ENCODE peak calls at places on chromosomes 5 and 9, in nine cellular contexts. One of them, this sample, is unnamed.
A peak's percentile ranks its signal among the peaks of the same experiment; 100 is the strongest.

GRCh38 chr5:66989286-66989685 is 207.3 kb downstream of the CD180 start:
- DNase-seq in ascending aorta: no peak
- DNase-seq in cardiac muscle cell: peak; percentile 27
- DNase-seq in right lobe of liver: no peak
- DNase-seq in CD8-positive, alpha-beta memory T cell: no peak
- DNase-seq in vagina: no peak
- DNase-seq in fibroblast of lung: peak; percentile 91
- DNase-seq in T-helper 17 cell: no peak
- DNase-seq in WERI-Rb-1: no peak
- DNase-seq in this sample: no peak

GRCh38 chr5:1722877-1723276 is 76.8 kb downstream of the MRPL36 start:
- DNase-seq in ascending aorta: no peak
- DNase-seq in cardiac muscle cell: no peak
- DNase-seq in right lobe of liver: no peak
- DNase-seq in CD8-positive, alpha-beta memory T cell: no peak
- DNase-seq in vagina: peak; percentile 70
- DNase-seq in fibroblast of lung: no peak
- DNase-seq in T-helper 17 cell: no peak
- DNase-seq in WERI-Rb-1: no peak
- DNase-seq in this sample: peak; percentile 7

GRCh38 chr5:13814293-13814692 is 130.2 kb downstream of the DNAH5 start:
- DNase-seq in ascending aorta: no peak
- DNase-seq in cardiac muscle cell: no peak
- DNase-seq in right lobe of liver: no peak
- DNase-seq in CD8-positive, alpha-beta memory T cell: no peak
- DNase-seq in vagina: no peak
- DNase-seq in fibroblast of lung: peak; percentile 6
- DNase-seq in T-helper 17 cell: no peak
- DNase-seq in WERI-Rb-1: no peak
- DNase-seq in this sample: no peak

GRCh38 chr5:155753943-155754581 is 572.9 kb upstream of the SGCD start:
- DNase-seq in ascending aorta: no peak
- DNase-seq in cardiac muscle cell: no peak
- DNase-seq in right lobe of liver: no peak
- DNase-seq in CD8-positive, alpha-beta memory T cell: no peak
- DNase-seq in vagina: no peak
- DNase-seq in fibroblast of lung: no peak
- DNase-seq in T-helper 17 cell: no peak
- DNase-seq in WERI-Rb-1: no peak
- DNase-seq in this sample: no peak

GRCh38 chr9:83451308-83451707 is 86.9 kb downstream of the FRMD3 start:
- DNase-seq in ascending aorta: no peak
- DNase-seq in cardiac muscle cell: no peak
- DNase-seq in right lobe of liver: no peak
- DNase-seq in CD8-positive, alpha-beta memory T cell: no peak
- DNase-seq in vagina: no peak
- DNase-seq in fibroblast of lung: no peak
- DNase-seq in T-helper 17 cell: no peak
- DNase-seq in WERI-Rb-1: no peak
- DNase-seq in this sample: no peak

GRCh38 chr5:1648806-1649205 is 125.0 kb upstream of the LPCAT1 start:
- DNase-seq in ascending aorta: no peak
- DNase-seq in cardiac muscle cell: peak; percentile 10
- DNase-seq in right lobe of liver: no peak
- DNase-seq in CD8-positive, alpha-beta memory T cell: no peak
- DNase-seq in vagina: no peak
- DNase-seq in fibroblast of lung: peak; percentile 13
- DNase-seq in T-helper 17 cell: no peak
- DNase-seq in WERI-Rb-1: no peak
- DNase-seq in this sample: no peak

GRCh38 chr9:16337322-16338029 is 533.0 kb downstream of the BNC2 start:
- DNase-seq in ascending aorta: no peak
- DNase-seq in cardiac muscle cell: peak; percentile 49
- DNase-seq in right lobe of liver: peak; percentile 33
- DNase-seq in CD8-positive, alpha-beta memory T cell: no peak
- DNase-seq in vagina: no peak
- DNase-seq in fibroblast of lung: peak; percentile 96
- DNase-seq in T-helper 17 cell: no peak
- DNase-seq in WERI-Rb-1: no peak
- DNase-seq in this sample: no peak

GRCh38 chr5:78273436-78273835 is 21.1 kb downstream of the AP3B1 start:
- DNase-seq in ascending aorta: no peak
- DNase-seq in cardiac muscle cell: peak; percentile 37
- DNase-seq in right lobe of liver: no peak
- DNase-seq in CD8-positive, alpha-beta memory T cell: no peak
- DNase-seq in vagina: no peak
- DNase-seq in fibroblast of lung: no peak
- DNase-seq in T-helper 17 cell: no peak
- DNase-seq in WERI-Rb-1: no peak
- DNase-seq in this sample: no peak

GRCh38 chr5:160514866-160515265 is 93.2 kb downstream of the PTTG1 start:
- DNase-seq in ascending aorta: no peak
- DNase-seq in cardiac muscle cell: no peak
- DNase-seq in right lobe of liver: no peak
- DNase-seq in CD8-positive, alpha-beta memory T cell: no peak
- DNase-seq in vagina: no peak
- DNase-seq in fibroblast of lung: no peak
- DNase-seq in T-helper 17 cell: no peak
- DNase-seq in WERI-Rb-1: no peak
- DNase-seq in this sample: no peak

GRCh38 chr5:1551913-1552312 is 28.2 kb upstream of the LPCAT1 start:
- DNase-seq in ascending aorta: no peak
- DNase-seq in cardiac muscle cell: no peak
- DNase-seq in right lobe of liver: peak; percentile 2
- DNase-seq in CD8-positive, alpha-beta memory T cell: no peak
- DNase-seq in vagina: no peak
- DNase-seq in fibroblast of lung: peak; percentile 3
- DNase-seq in T-helper 17 cell: no peak
- DNase-seq in WERI-Rb-1: peak; percentile 7
- DNase-seq in this sample: no peak

GRCh38 chr5:137461636-137462596 is 37.2 kb downstream of the SPOCK1 start:
- DNase-seq in ascending aorta: no peak
- DNase-seq in cardiac muscle cell: no peak
- DNase-seq in right lobe of liver: no peak
- DNase-seq in CD8-positive, alpha-beta memory T cell: no peak
- DNase-seq in vagina: no peak
- DNase-seq in fibroblast of lung: no peak
- DNase-seq in T-helper 17 cell: no peak
- DNase-seq in WERI-Rb-1: no peak
- DNase-seq in this sample: no peak

GRCh38 chr9:134289241-134289875 is 36.9 kb upstream of the RXRA start:
- DNase-seq in ascending aorta: no peak
- DNase-seq in cardiac muscle cell: no peak
- DNase-seq in right lobe of liver: peak; percentile 2
- DNase-seq in CD8-positive, alpha-beta memory T cell: no peak
- DNase-seq in vagina: no peak
- DNase-seq in fibroblast of lung: no peak
- DNase-seq in T-helper 17 cell: no peak
- DNase-seq in WERI-Rb-1: no peak
- DNase-seq in this sample: no peak

GRCh38 chr9:138077126-138077525 is 199.5 kb downstream of the CACNA1B start:
- DNase-seq in ascending aorta: no peak
- DNase-seq in cardiac muscle cell: no peak
- DNase-seq in right lobe of liver: peak; percentile 7
- DNase-seq in CD8-positive, alpha-beta memory T cell: no peak
- DNase-seq in vagina: no peak
- DNase-seq in fibroblast of lung: no peak
- DNase-seq in T-helper 17 cell: no peak
- DNase-seq in WERI-Rb-1: no peak
- DNase-seq in this sample: no peak
- H3K9me3 ChIP-seq in ascending aorta: no peaks in the 10 kb centered on the region
- H3K9me3 ChIP-seq in cardiac muscle cell: no peaks in the 10 kb centered on the region
- H3K9me3 ChIP-seq in right lobe of liver: no peaks in the 10 kb centered on the region
- H3K9me3 ChIP-seq in CD8-positive, alpha-beta memory T cell: no peaks in the 10 kb centered on the region
- H3K9me3 ChIP-seq in vagina: no peaks in the 10 kb centered on the region
- H3K9me3 ChIP-seq in fibroblast of lung: no peaks in the 10 kb centered on the region
- H3K9me3 ChIP-seq in T-helper 17 cell: no peaks in the 10 kb centered on the region
- H3K9me3 ChIP-seq in WERI-Rb-1: no peaks in the 10 kb centered on the region
- H3K9me3 ChIP-seq in this sample: no peaks in the 10 kb centered on the region

GRCh38 chr9:96784021-96784420 is 6.1 kb upstream of the ZNF510 start:
- DNase-seq in ascending aorta: no peak
- DNase-seq in cardiac muscle cell: no peak
- DNase-seq in right lobe of liver: no peak
- DNase-seq in CD8-positive, alpha-beta memory T cell: no peak
- DNase-seq in vagina: no peak
- DNase-seq in fibroblast of lung: no peak
- DNase-seq in T-helper 17 cell: no peak
- DNase-seq in WERI-Rb-1: no peak
- DNase-seq in this sample: no peak
- H3K9me3 ChIP-seq in ascending aorta: no peaks in the 10 kb centered on the region
- H3K9me3 ChIP-seq in cardiac muscle cell: no peaks in the 10 kb centered on the region
- H3K9me3 ChIP-seq in right lobe of liver: no peaks in the 10 kb centered on the region
- H3K9me3 ChIP-seq in CD8-positive, alpha-beta memory T cell: peaks cover 7% of the 10 kb centered on the region
- H3K9me3 ChIP-seq in vagina: no peaks in the 10 kb centered on the region
- H3K9me3 ChIP-seq in fibroblast of lung: no peaks in the 10 kb centered on the region
- H3K9me3 ChIP-seq in T-helper 17 cell: no peaks in the 10 kb centered on the region
- H3K9me3 ChIP-seq in WERI-Rb-1: peaks cover 3% of the 10 kb centered on the region
- H3K9me3 ChIP-seq in this sample: no peaks in the 10 kb centered on the region

DNA sequence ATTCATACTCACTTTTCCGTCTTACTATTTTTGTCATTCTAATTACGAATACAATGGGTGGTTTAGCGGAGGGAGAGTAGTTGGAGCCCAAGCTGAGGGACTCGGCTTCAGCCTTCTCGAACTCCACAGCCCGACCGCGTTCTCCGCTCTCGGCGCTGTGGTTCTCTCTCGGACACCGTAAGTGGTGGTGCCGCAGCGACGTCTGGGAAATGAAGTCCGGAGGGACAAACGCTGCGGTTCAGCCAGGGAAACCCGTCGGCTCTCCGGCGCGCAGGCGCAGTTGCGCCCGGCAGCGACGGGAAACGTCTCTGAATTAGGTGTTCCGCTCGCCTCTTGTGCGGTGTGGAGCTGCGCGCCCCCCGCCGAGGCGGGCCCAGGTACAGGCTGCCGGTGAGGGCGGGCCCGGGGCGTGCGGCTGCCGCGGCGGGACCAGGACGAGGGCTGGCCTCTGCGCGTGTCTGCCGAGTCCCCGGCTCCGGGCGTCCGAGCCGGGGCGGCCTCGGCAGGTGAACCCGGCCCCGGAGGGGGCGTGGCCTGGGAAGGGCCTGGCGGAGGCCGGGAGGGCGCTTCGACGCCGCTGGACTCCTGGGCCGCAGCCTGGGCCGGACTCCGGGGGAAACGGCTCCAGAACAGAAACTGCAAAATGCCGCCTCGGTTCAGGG is at the start of gene ZNF879:
- DNase-seq in ascending aorta: peak; percentile 97
- DNase-seq in cardiac muscle cell: peak; percentile 98
- DNase-seq in right lobe of liver: peak; percentile 93
- DNase-seq in CD8-positive, alpha-beta memory T cell: peak; percentile 84
- DNase-seq in vagina: peak; percentile 90
- DNase-seq in fibroblast of lung: peak; percentile 97
- DNase-seq in T-helper 17 cell: peak; percentile 83
- DNase-seq in WERI-Rb-1: peak; percentile 86
- DNase-seq in this sample: peak; percentile 97
- H3K9me3 ChIP-seq in ascending aorta: peaks cover 13% of the 10 kb centered on the region
- H3K9me3 ChIP-seq in cardiac muscle cell: no peaks in the 10 kb centered on the region
- H3K9me3 ChIP-seq in right lobe of liver: no peaks in the 10 kb centered on the region
- H3K9me3 ChIP-seq in CD8-positive, alpha-beta memory T cell: peaks cover 10% of the 10 kb centered on the region
- H3K9me3 ChIP-seq in vagina: peaks cover 23% of the 10 kb centered on the region
- H3K9me3 ChIP-seq in fibroblast of lung: no peaks in the 10 kb centered on the region
- H3K9me3 ChIP-seq in T-helper 17 cell: peaks cover 6% of the 10 kb centered on the region
- H3K9me3 ChIP-seq in WERI-Rb-1: peaks cover 4% of the 10 kb centered on the region
- H3K9me3 ChIP-seq in this sample: no peaks in the 10 kb centered on the region

GRCh38 chr5:135951257-135951656 is 3.5 kb downstream of the LECT2 start:
- DNase-seq in ascending aorta: no peak
- DNase-seq in cardiac muscle cell: no peak
- DNase-seq in right lobe of liver: no peak
- DNase-seq in CD8-positive, alpha-beta memory T cell: no peak
- DNase-seq in vagina: no peak
- DNase-seq in fibroblast of lung: no peak
- DNase-seq in T-helper 17 cell: no peak
- DNase-seq in WERI-Rb-1: no peak
- DNase-seq in this sample: no peak
- H3K9me3 ChIP-seq in ascending aorta: no peaks in the 10 kb centered on the region
- H3K9me3 ChIP-seq in cardiac muscle cell: no peaks in the 10 kb centered on the region
- H3K9me3 ChIP-seq in right lobe of liver: no peaks in the 10 kb centered on the region
- H3K9me3 ChIP-seq in CD8-positive, alpha-beta memory T cell: no peaks in the 10 kb centered on the region
- H3K9me3 ChIP-seq in vagina: no peaks in the 10 kb centered on the region
- H3K9me3 ChIP-seq in fibroblast of lung: no peaks in the 10 kb centered on the region
- H3K9me3 ChIP-seq in T-helper 17 cell: no peaks in the 10 kb centered on the region
- H3K9me3 ChIP-seq in WERI-Rb-1: no peaks in the 10 kb centered on the region
- H3K9me3 ChIP-seq in this sample: no peaks in the 10 kb centered on the region

GRCh38 chr5:165779505-165779904 is 2274.1 kb downstream of the MAT2B start:
- DNase-seq in ascending aorta: no peak
- DNase-seq in cardiac muscle cell: no peak
- DNase-seq in right lobe of liver: no peak
- DNase-seq in CD8-positive, alpha-beta memory T cell: no peak
- DNase-seq in vagina: no peak
- DNase-seq in fibroblast of lung: no peak
- DNase-seq in T-helper 17 cell: no peak
- DNase-seq in WERI-Rb-1: no peak
- DNase-seq in this sample: no peak

DNA sequence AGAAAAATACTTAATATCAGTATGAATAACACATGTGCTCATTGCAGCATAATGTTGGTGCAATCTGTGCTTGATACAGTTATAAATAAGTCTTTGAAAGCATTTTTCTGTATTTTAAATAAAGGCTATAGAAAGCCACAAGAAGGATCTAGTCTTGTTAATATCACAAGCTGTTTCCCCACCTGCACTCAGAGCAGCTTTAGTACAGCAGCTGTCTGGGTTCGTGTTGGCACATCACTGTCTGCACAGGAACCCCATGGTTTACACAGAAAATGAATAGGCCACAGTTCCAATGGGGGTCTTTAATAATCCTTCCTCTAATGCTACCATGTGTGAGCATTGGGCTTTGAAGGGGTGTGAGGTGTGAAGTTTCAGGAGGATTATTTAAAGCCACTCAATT is 2269.7 kb downstream of the MAT2B start:
- DNase-seq in ascending aorta: no peak
- DNase-seq in cardiac muscle cell: no peak
- DNase-seq in right lobe of liver: no peak
- DNase-seq in CD8-positive, alpha-beta memory T cell: no peak
- DNase-seq in vagina: no peak
- DNase-seq in fibroblast of lung: no peak
- DNase-seq in T-helper 17 cell: no peak
- DNase-seq in WERI-Rb-1: peak; percentile 8
- DNase-seq in this sample: no peak
- H3K9me3 ChIP-seq in ascending aorta: no peaks in the 10 kb centered on the region
- H3K9me3 ChIP-seq in cardiac muscle cell: no peaks in the 10 kb centered on the region
- H3K9me3 ChIP-seq in right lobe of liver: no peaks in the 10 kb centered on the region
- H3K9me3 ChIP-seq in CD8-positive, alpha-beta memory T cell: no peaks in the 10 kb centered on the region
- H3K9me3 ChIP-seq in vagina: no peaks in the 10 kb centered on the region
- H3K9me3 ChIP-seq in fibroblast of lung: no peaks in the 10 kb centered on the region
- H3K9me3 ChIP-seq in T-helper 17 cell: no peaks in the 10 kb centered on the region
- H3K9me3 ChIP-seq in WERI-Rb-1: no peaks in the 10 kb centered on the region
- H3K9me3 ChIP-seq in this sample: no peaks in the 10 kb centered on the region